ENCODE peak calls at places on chromosomes 4 and X, in five cellular contexts. Q, O, B, A and D are unnamed samples.

GRCh38 chr4:152243890-152244595 is 291.8 kb downstream of the FBXW7 start:
- DNase-seq in Q (no peak), O (no peak), B (no peak), A (peak; percentile 17), D (no peak)

GRCh38 chrX:13764765-13765164 is 30.2 kb downstream of the OFD1 start:
- DNase-seq in Q (no peak), O (no peak), B (no peak), A (peak; percentile 8), D (no peak)

GRCh38 chr4:150007512-150007911 is 70.7 kb upstream of the DCLK2 start:
- DNase-seq in Q (peak; percentile 65), O (no peak), B (no peak), A (peak; percentile 94), D (peak; percentile 52)

GRCh38 chr4:55409468-55410171 is 13.9 kb downstream of the TMEM165 start:
- DNase-seq in Q (no peak), O (no peak), B (no peak), A (no peak), D (no peak)

GRCh38 chrX:30196322-30196721 is 19.0 kb upstream of the MAGEB2 start:
- DNase-seq in Q (no peak), O (no peak), B (no peak), A (peak; percentile 4), D (no peak)

GRCh38 chr4:13553081-13553480 is 8.8 kb upstream of the NKX3-2 start:
- DNase-seq in Q (no peak), O (no peak), B (no peak), A (no peak), D (no peak)

GRCh38 chr4:140044314-140044991 is 109.5 kb downstream of the MAML3 start:
- DNase-seq in Q (no peak), O (no peak), B (no peak), A (no peak), D (no peak)

GRCh38 chrX:35291013-35291412 is 348.4 kb downstream of the FAM47B start:
- DNase-seq in Q (no peak), O (no peak), B (no peak), A (no peak), D (no peak)

GRCh38 chr4:55933611-55934010 is 15.1 kb upstream of the CEP135 start:
- DNase-seq in Q (no peak), O (no peak), B (no peak), A (no peak), D (no peak)

GRCh38 chrX:153400146-153401132 is 711 bp downstream of the PNMA6E start:
- DNase-seq in Q (no peak), O (no peak), B (peak; percentile 64), A (no peak), D (no peak)

GRCh38 chr4:94714761-94715160 is 43.0 kb upstream of the BMPR1B start:
- DNase-seq in Q (peak; percentile 83), O (no peak), B (no peak), A (peak; percentile 89), D (peak; percentile 88)

GRCh38 chr4:187666634-187667033 is 328.9 kb upstream of the ZFP42 start:
- DNase-seq in Q (no peak), O (no peak), B (no peak), A (no peak), D (no peak)

GRCh38 chrX:3286196-3286920 is 60.1 kb downstream of the MXRA5 start:
- DNase-seq in Q (no peak), O (no peak), B (no peak), A (peak; percentile 90), D (no peak)

GRCh38 chrX:12372111-12372510 is 233.8 kb downstream of the FRMPD4 start:
- DNase-seq in Q (peak; percentile 3), O (no peak), B (no peak), A (peak; percentile 40), D (no peak)

GRCh38 chrX:135389717-135390116 is 32.0 kb upstream of the SMIM10L2A start:
- DNase-seq in Q (no peak), O (no peak), B (no peak), A (peak; percentile 1), D (no peak)

GRCh38 chrX:103776586-103776985 is at the start of gene PLP1:
- DNase-seq in Q (no peak), O (no peak), B (no peak), A (no peak), D (no peak)

GRCh38 chr4:7073526-7074390 is 5.9 kb upstream of the GRPEL1 start:
- DNase-seq in Q (no peak), O (no peak), B (no peak), A (peak; percentile 33), D (no peak)

GRCh38 chrX:48695524-48695875 is 1.0 kb upstream of the SUV39H1 start:
- DNase-seq in Q (no peak), O (no peak), B (no peak), A (peak; percentile 28), D (no peak)

GRCh38 chrX:675896-676295 is 45.3 kb downstream of the SHOX start:
- DNase-seq in Q (no peak), O (no peak), B (no peak), A (no peak), D (no peak)

GRCh38 chr4:38223306-38223705 is 263.1 kb downstream of the PTTG2 start:
- DNase-seq in Q (no peak), O (no peak), B (no peak), A (no peak), D (no peak)

GRCh38 chr4:54169176-54169575 is 59.9 kb upstream of the PDGFRA start:
- DNase-seq in Q (no peak), O (no peak), B (no peak), A (peak; percentile 53), D (peak; percentile 21)

GRCh38 chr4:83036991-83037390 is 2.0 kb downstream of the COPS4 start:
- DNase-seq in Q (no peak), O (no peak), B (no peak), A (no peak), D (no peak)

DNA sequence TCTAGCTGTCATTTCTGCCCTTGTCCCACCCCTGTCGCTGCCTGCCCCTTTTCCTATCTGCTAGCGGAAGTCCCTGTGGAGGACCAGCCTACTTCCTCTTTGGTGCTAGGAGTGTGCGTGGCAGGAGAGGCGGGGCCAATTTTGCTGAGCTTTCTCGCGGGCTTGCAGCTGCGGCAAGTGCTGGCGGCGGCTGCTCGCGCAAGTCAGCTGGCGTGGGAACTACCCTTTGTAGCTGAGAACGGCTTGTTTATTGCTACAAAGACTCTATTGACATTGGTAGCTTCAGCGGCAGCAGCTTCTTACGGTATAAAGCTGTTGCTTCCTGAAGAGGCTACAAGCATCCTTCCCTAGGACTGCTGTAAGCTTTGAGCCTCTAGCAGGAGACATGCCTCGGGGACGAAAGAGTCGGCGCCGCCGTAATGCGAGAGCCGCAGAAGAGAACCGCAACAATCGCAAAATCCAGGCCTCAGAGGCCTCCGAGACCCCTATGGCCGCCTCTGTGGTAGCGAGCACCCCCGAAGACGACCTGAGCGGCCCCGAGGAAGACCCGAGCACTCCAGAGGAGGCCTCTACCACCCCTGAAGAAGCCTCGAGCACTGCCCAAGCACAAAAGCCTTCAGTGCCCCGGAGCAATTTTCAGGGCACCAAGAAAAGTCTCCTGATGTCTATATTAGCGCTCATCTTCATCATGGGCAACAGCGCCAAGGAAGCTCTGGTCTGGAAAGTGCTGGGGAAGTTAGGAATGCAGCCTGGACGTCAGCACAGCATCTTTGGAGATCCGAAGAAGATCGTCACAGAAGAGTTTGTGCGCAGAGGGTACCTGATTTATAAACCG is at the start of gene MAGEH1:
- DNase-seq in Q (peak; percentile 23), O (peak; percentile 65), B (peak; percentile 87), A (peak; percentile 81), D (peak; percentile 23)
- TF ChIP-seq CTCF in Q (no peak), O (no peak), B (no peak), A (no peak), D (no peak)

DNA sequence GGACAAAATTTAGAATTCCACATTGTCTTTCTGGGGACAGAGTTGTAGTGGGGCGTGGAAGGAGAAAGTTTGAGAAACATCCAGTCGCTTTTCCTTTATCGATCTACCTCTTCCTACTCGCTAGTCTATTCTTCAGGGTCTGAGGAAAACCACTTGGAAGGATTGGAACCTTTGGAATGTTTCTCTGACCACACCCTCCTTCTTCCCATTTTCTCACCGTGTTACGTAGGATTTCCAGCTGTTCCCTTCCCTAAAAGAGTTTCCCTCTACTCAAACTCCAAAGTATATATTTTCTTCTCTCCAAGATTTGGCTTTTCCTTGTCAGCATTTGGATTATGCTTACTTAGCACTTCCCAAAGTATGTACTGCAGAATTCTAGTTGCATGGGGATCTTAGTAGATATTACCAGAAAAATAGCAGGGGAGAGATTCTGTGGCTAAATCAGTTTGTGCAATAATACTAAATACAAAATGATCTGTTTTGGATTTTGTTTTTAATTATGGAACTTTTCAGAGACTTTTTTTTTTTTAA is 4.9 kb downstream of the ENPEP start:
- DNase-seq in Q (no peak), O (no peak), B (no peak), A (peak; percentile 46), D (no peak)
- H3K4me3 ChIP-seq in Q (no peak overlapping the region), O (no peak overlapping the region), B (no peak overlapping the region), A (no peak overlapping the region), D (no peak overlapping the region)

DNA sequence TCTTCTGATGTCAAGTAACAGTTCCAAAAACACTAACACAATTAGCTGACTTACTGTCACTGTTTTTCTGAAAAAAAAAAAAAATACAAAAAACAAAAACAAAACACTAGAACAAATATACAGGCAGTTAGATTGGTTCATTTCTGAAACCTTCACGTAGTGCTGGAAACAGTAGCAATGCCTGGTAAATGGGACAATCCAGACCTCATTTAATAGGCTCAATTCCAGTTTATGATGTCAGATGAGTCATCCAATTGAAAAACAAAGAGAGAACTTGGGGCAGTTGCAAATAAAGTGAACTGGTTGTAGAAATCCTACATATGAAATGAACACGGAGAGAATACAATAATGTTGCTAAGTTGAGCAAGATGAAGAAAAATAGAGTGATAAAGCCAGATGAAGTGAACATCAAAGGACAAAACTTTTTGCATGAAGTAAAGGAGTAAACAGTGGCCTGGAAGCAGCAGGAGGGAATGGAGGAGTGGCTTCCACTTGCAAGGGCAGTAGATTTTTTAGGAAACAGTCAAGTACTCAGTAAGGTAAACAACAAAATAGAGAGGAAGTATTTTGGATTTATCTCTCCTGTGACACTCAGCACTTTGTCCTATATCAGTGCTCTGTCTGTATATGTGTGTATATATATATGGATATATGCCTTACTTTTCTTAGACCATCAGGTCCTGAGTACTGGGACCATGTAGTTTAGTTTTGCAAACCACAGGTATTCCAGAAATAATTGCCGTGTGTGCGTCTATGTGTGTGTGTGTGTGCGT is 39.3 kb upstream of the MAGEA10 start:
- DNase-seq in Q (no peak), O (no peak), B (no peak), A (peak; percentile 38), D (no peak)
- TF ChIP-seq CTCF in Q (no peak), O (no peak), B (no peak), A (no peak), D (no peak)

GRCh38 chrX:21961142-21961541 is 20.6 kb downstream of the SMS start:
- DNase-seq in Q (no peak), O (no peak), B (no peak), A (peak; percentile 13), D (no peak)

GRCh38 chrX:21966866-21967265 is 26.4 kb downstream of the SMS start:
- DNase-seq in Q (no peak), O (no peak), B (no peak), A (no peak), D (no peak)

GRCh38 chrX:21960569-21960968 is 20.1 kb downstream of the SMS start:
- DNase-seq in Q (no peak), O (no peak), B (no peak), A (no peak), D (no peak)

GRCh38 chrX:21963736-21964135 is 23.2 kb downstream of the SMS start:
- DNase-seq in Q (no peak), O (no peak), B (no peak), A (peak; percentile 12), D (no peak)

DNA sequence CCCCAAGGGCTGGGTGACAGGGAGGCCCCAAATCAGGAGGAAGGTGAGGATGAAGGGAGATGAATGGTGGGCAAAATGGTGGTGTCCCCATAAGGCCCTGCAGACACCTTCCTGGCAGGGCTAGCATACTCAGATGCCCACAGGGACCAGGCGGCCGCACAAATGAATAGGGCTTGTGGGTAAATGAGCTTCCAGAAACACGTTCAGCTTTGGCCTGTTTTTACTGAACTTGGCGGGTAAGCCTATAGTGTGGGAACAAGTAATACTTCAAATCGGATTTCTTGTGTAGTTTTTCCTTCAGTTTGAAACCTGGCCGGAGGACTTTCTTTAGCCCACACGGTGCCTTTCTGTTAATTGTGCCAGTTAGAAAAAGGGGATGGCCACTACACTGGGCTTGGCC is 22.7 kb downstream of the SMS start:
- DNase-seq in Q (no peak), O (no peak), B (no peak), A (no peak), D (no peak)
- H3K4me3 ChIP-seq in Q (no peak overlapping the region), O (no peak overlapping the region), B (no peak overlapping the region), A (peak overlapping the region; percentile 10), D (no peak overlapping the region)